ENCODE peak calls at places on chromosomes 7 and 10, in five cellular contexts. X is spleen, Z is stomach, B is body of pancreas, V is IMR-90. C is an unnamed sample.

GRCh38 chr10:33215154-33215553 is 119.3 kb downstream of the NRP1 start:
- DNase-seq in B (no peak), V (peak), Z (no peak), X (no peak), C (no peak)

GRCh38 chr7:91046322-91047088 is 217.7 kb upstream of the FZD1 start:
- DNase-seq in X (no peak), Z (no peak), B (no peak), V (peak), C (no peak)

GRCh38 chr7:41107330-41107937 is 595.5 kb downstream of the INHBA start:
- DNase-seq in X (no peak), B (no peak), V (peak), Z (no peak), C (peak)

GRCh38 chr10:102384606-102385429 is 10.7 kb upstream of the NFKB2 start:
- DNase-seq in B (no peak), V (peak), Z (peak), X (peak), C (no peak)

GRCh38 chr10:91340613-91341362 is 69.4 kb upstream of the HECTD2 start:
- DNase-seq in B (no peak), Z (no peak), V (peak), X (no peak), C (peak)

GRCh38 chr7:75638607-75639070 is 100.1 kb downstream of the HIP1 start:
- DNase-seq in X (peak), B (peak), Z (peak), V (peak), C (peak)

GRCh38 chr7:28096713-28097112 is 83.9 kb downstream of the JAZF1 start:
- DNase-seq in V (peak), X (no peak), Z (peak), B (peak), C (peak)

GRCh38 chr7:87202705-87203104 is 16.8 kb downstream of the TMEM243 start:
- DNase-seq in V (no peak), Z (no peak), X (no peak), B (no peak), C (no peak)

GRCh38 chr10:7544203-7544602 is 122.6 kb downstream of the ITIH5 start:
- DNase-seq in B (no peak), X (no peak), V (no peak), Z (no peak), C (no peak)

GRCh38 chr10:94059174-94059573 is 65.4 kb downstream of the PLCE1 start:
- DNase-seq in V (no peak), Z (no peak), X (no peak), B (no peak), C (no peak)

GRCh38 chr7:70353948-70354335 is 755.7 kb downstream of the AUTS2 start:
- DNase-seq in X (no peak), B (no peak), Z (no peak), V (no peak), C (no peak)

GRCh38 chr10:132006966-132007365 is 25.2 kb upstream of the BNIP3 start:
- DNase-seq in B (no peak), V (no peak), Z (no peak), X (no peak), C (no peak)

GRCh38 chr10:12181065-12181775 is 14.5 kb downstream of the NUDT5 start:
- DNase-seq in Z (peak), B (no peak), X (peak), V (no peak), C (peak)

GRCh38 chr7:44291733-44292395 is 33.5 kb downstream of the CAMK2B start:
- DNase-seq in V (no peak), B (no peak), Z (peak), X (peak), C (no peak)

GRCh38 chr7:32890553-32891045 is 961 bp downstream of the KBTBD2 start:
- DNase-seq in V (peak), X (no peak), B (peak), Z (no peak), C (no peak)

GRCh38 chr7:23191022-23191421 is 9.2 kb downstream of the NUP42 start:
- DNase-seq in V (no peak), Z (no peak), B (no peak), X (no peak), C (no peak)

GRCh38 chr10:71349401-71349800 is 30.3 kb downstream of the SLC29A3 start:
- DNase-seq in B (no peak), Z (no peak), X (no peak), V (no peak), C (no peak)

GRCh38 chr7:40836218-40836617 is 701.4 kb downstream of the SUGCT start:
- DNase-seq in Z (no peak), B (no peak), V (peak), X (no peak), C (no peak)

GRCh38 chr7:39683216-39683845 is 60.0 kb downstream of the RALA start:
- DNase-seq in Z (no peak), V (peak), B (no peak), X (no peak), C (no peak)

GRCh38 chr10:33095867-33096479 is 137.9 kb upstream of the ITGB1 start:
- DNase-seq in B (no peak), X (no peak), Z (no peak), V (no peak), C (no peak)

GRCh38 chr7:51067757-51068156 is 248.9 kb downstream of the COBL start:
- DNase-seq in B (peak), X (no peak), Z (peak), V (peak), C (peak)

GRCh38 chr10:31011660-31012022 is 20.0 kb downstream of the ZNF438 start:
- DNase-seq in Z (no peak), B (no peak), V (peak), X (no peak), C (no peak)

GRCh38 chr7:128172963-128173362 is 68.1 kb upstream of the LEP start:
- DNase-seq in B (no peak), Z (no peak), X (no peak), V (no peak), C (no peak)

GRCh38 chr10:25487266-25487665 is 312.5 kb downstream of the GPR158 start:
- DNase-seq in X (no peak), V (no peak), B (no peak), Z (no peak), C (no peak)

GRCh38 chr7:85695041-85695990 is 508.5 kb upstream of the SEMA3D start:
- DNase-seq in X (no peak), Z (no peak), V (peak), B (no peak), C (no peak)

GRCh38 chr10:61404771-61405170 is 48.4 kb downstream of the TMEM26 start:
- DNase-seq in X (no peak), Z (no peak), B (no peak), V (peak), C (no peak)

GRCh38 chr7:27367179-27367929 is 124.8 kb downstream of the EVX1 start:
- DNase-seq in B (no peak), V (no peak), X (no peak), Z (no peak), C (no peak)

GRCh38 chr7:10708447-10708846 is 265.2 kb upstream of the PHF14 start:
- DNase-seq in Z (no peak), V (no peak), B (peak), X (no peak), C (no peak)

GRCh38 chr10:84340632-84341537 is 12.5 kb downstream of the CCSER2 start:
- DNase-seq in X (no peak), B (no peak), V (no peak), Z (no peak), C (no peak)

GRCh38 chr7:144526912-144527610 is 123.6 kb upstream of the NOBOX start:
- DNase-seq in Z (no peak), X (no peak), B (no peak), V (no peak), C (no peak)
- TF ChIP-seq POLR2A in Z (no peak), X (no peak), B (no peak), V (no peak), C (no peak)

GRCh38 chr10:26859241-26860025 is 1.3 kb downstream of the ABI1 start:
- DNase-seq in X (no peak), B (no peak), V (peak), Z (no peak), C (no peak)

GRCh38 chr10:26860026-26860541 is 674 bp downstream of the ABI1 start:
- DNase-seq in V (peak), X (peak), B (peak), Z (peak), C (peak)

GRCh38 chr10:26861326-26861998 is 704 bp upstream of the ABI1 start:
- DNase-seq in V (no peak), X (no peak), B (no peak), Z (no peak), C (no peak)

GRCh38 chr10:26858707-26859034 is 2.1 kb downstream of the ABI1 start:
- DNase-seq in B (no peak), V (no peak), Z (no peak), X (no peak), C (no peak)

GRCh38 chr10:26860542-26861325 is at the start of gene ABI1:
- DNase-seq in X (peak), B (peak), Z (peak), V (peak), C (peak)
- TF ChIP-seq POLR2A in X (peak), B (peak), Z (no peak), V (peak), C (peak)

GRCh38 chr7:25860206-25860881 is 291.7 kb upstream of the NFE2L3 start:
- DNase-seq in V (peak), X (no peak), B (no peak), Z (no peak), C (no peak)
- TF ChIP-seq POLR2A in V (no peak), X (no peak), B (no peak), Z (no peak), C (no peak)

GRCh38 chr7:1140481-1141104 is 19.4 kb downstream of the ZFAND2A start:
- DNase-seq in V (no peak), X (peak), B (no peak), Z (no peak), C (no peak)

GRCh38 chr7:1141651-1142050 is 18.3 kb downstream of the ZFAND2A start:
- DNase-seq in B (no peak), V (no peak), X (peak), Z (no peak), C (no peak)

GRCh38 chr7:1136841-1137516 is 23.0 kb downstream of the ZFAND2A start:
- DNase-seq in V (no peak), B (no peak), X (peak), Z (no peak), C (no peak)

GRCh38 chr7:1134951-1135350 is 25.0 kb downstream of the ZFAND2A start:
- DNase-seq in Z (no peak), B (no peak), X (no peak), V (no peak), C (no peak)

DNA sequence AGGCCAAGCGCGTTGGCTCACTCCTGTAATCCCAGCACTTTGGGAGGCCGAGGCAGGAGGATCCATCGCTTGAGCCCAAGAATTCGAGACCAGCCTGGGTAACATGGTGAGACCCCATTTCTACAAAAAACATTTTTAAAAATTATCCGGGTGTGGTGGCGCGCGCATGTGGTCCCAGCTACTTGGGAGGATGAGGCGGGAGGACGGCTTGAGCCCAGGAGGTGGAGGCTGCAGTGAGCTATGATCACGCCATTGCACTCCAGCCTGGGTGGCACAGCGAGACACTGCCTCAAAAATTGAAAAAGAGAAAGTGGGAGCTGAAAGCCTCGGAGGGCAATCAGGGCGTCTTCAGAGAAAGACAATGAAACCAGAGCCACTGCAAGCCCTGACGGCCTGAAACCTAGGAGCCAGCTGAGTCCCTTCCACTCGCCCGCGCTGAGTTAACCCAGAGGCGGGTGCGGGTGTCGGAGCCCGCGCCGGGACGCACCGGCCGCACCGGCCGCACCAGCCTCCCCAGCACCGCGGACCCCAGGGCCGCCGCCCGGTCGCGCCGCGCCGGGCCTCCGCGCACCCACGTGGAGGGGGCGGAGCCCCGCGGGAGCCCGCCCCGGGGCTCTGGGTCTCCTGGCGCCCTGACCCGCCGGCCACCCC is 22.4 kb downstream of the ZFAND2A start:
- DNase-seq in B (no peak), X (no peak), Z (no peak), V (no peak), C (peak)
- TF ChIP-seq POLR2A in B (no peak), X (no peak), Z (no peak), V (no peak), C (peak)

GRCh38 chr7:6228865-6229264 is 43.6 kb downstream of the CYTH3 start:
- DNase-seq in X (no peak), V (peak), B (no peak), Z (no peak), C (no peak)
- TF ChIP-seq POLR2A in X (no peak), V (no peak), B (no peak), Z (no peak), C (no peak)

GRCh38 chr7:129951076-129952011 is 1.4 kb downstream of the UBE2H start:
- DNase-seq in V (no peak), X (no peak), B (peak), Z (no peak), C (no peak)

GRCh38 chr7:129955993-129956543 is 3.3 kb upstream of the UBE2H start:
- DNase-seq in X (no peak), B (no peak), Z (no peak), V (no peak), C (no peak)

GRCh38 chr7:129950191-129950940 is 2.4 kb downstream of the UBE2H start:
- DNase-seq in Z (no peak), X (no peak), V (no peak), B (peak), C (no peak)

GRCh38 chr7:129952164-129952652 is 552 bp downstream of the UBE2H start:
- DNase-seq in X (no peak), V (no peak), B (peak), Z (peak), C (no peak)

GRCh38 chr7:129952653-129953560 is at the start of gene UBE2H:
- DNase-seq in X (peak), Z (peak), V (peak), B (peak), C (peak)
- TF ChIP-seq POLR2A in X (peak), Z (no peak), V (peak), B (peak), C (peak)

DNA sequence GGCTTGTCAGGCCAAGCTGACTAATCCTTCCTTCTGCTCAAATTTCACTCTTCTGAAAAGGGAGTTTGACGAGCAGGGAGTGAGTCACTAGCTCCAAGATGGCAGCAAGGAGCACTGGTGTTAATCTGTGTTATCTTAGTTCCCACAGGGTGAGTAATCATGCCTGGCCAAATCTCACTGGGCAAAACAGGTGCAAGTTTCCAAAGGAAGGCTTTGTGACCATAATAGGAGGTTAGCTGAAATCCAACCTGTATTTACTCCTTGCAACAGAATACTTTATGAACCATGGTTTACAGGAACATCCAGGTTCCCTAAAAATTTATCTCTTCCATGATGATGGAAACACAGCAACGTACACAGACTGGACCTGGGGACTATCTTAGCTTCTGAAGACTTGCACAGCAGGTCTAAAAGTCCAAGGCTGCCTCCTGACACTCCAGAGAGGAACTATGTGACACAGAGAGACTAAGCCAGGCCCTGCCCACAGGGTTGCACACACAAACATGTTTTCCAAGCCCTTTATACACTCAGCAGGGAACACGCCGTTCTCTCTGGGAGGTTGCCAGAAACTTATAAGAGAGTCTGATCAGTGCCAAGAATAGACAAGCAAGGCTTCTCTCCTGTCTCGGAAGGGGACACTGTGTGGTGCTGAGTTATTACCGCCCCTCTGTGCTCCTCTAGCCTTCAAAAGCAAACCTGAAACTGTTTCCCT is 46.3 kb downstream of the PDK4 start:
- DNase-seq in V (peak), B (peak), X (no peak), Z (peak), C (peak)
- TF ChIP-seq POLR2A in V (no peak), B (no peak), X (peak), Z (no peak), C (no peak)